ENCODE peak calls at places on chromosomes 12 and 14, in eight cellular contexts. Q is CD4-positive, alpha-beta T cell; R is neural crest cell; L is mammary epithelial cell; N is neural progenitor cell; C is B cell; Z is colonic mucosa; H is PC-9. K is an unnamed sample.

GRCh38 chr12:129966086-129966640 is 62.3 kb upstream of the TMEM132D start:
- DNase-seq in Q (no peak), R (no peak), L (no peak), N (peak; percentile 69), C (no peak), Z (no peak), H (no peak), K (no peak)

GRCh38 chr14:75022655-75023054 is 19.9 kb downstream of the EIF2B2 start:
- DNase-seq in Q (no peak), R (peak; percentile 19), L (no peak), N (peak; percentile 60), C (no peak), Z (no peak), H (no peak), K (peak; percentile 26)

GRCh38 chr12:53530056-53530455 is 22.8 kb upstream of the NPFF start:
- DNase-seq in Q (no peak), R (no peak), L (no peak), N (no peak), C (no peak), Z (no peak), H (no peak), K (no peak)

GRCh38 chr12:47954467-47955045 is 8.8 kb upstream of the TMEM106C start:
- DNase-seq in Q (no peak), R (no peak), L (no peak), N (no peak), C (no peak), Z (peak; percentile 84), H (peak; percentile 61), K (no peak)

GRCh38 chr12:52080403-52081201 is 1.1 kb downstream of the SMIM41 start:
- DNase-seq in Q (no peak), R (no peak), L (no peak), N (no peak), C (no peak), Z (no peak), H (no peak), K (no peak)

GRCh38 chr14:94473666-94474410 is 2.2 kb downstream of the SERPINA9 start:
- DNase-seq in Q (no peak), R (no peak), L (no peak), N (no peak), C (no peak), Z (no peak), H (no peak), K (no peak)

GRCh38 chr14:89444044-89444443 is 27.0 kb upstream of the FOXN3 start:
- DNase-seq in Q (no peak), R (no peak), L (no peak), N (no peak), C (peak; percentile 53), Z (no peak), H (no peak), K (no peak)

GRCh38 chr12:62919827-62920226 is 15.1 kb downstream of the PPM1H start:
- DNase-seq in Q (no peak), R (no peak), L (peak; percentile 73), N (no peak), C (no peak), Z (no peak), H (peak; percentile 10), K (no peak)

GRCh38 chr12:131836714-131837397 is 8.7 kb downstream of the MMP17 start:
- DNase-seq in Q (no peak), R (no peak), L (no peak), N (no peak), C (no peak), Z (no peak), H (no peak), K (no peak)

GRCh38 chr14:80003138-80003537 is 208.2 kb downstream of the DIO2 start:
- DNase-seq in Q (no peak), R (no peak), L (no peak), N (no peak), C (no peak), Z (no peak), H (no peak), K (no peak)

GRCh38 chr14:29321646-29322045 is 555.1 kb downstream of the FOXG1 start:
- DNase-seq in Q (no peak), R (no peak), L (no peak), N (no peak), C (no peak), Z (no peak), H (no peak), K (no peak)

GRCh38 chr14:93002049-93002448 is 79.1 kb downstream of the CHGA start:
- DNase-seq in Q (no peak), R (no peak), L (no peak), N (no peak), C (no peak), Z (no peak), H (no peak), K (no peak)

GRCh38 chr14:20302042-20302761 is 3.5 kb downstream of the TTC5 start:
- DNase-seq in Q (no peak), R (no peak), L (no peak), N (no peak), C (no peak), Z (no peak), H (no peak), K (no peak)

GRCh38 chr14:60250318-60251035 is 1.5 kb downstream of the PPM1A start:
- DNase-seq in Q (no peak), R (no peak), L (peak; percentile 53), N (peak; percentile 39), C (no peak), Z (peak; percentile 52), H (no peak), K (peak; percentile 9)

GRCh38 chr14:63663428-63664142 is 21.9 kb upstream of the WDR89 start:
- DNase-seq in Q (no peak), R (no peak), L (no peak), N (no peak), C (no peak), Z (no peak), H (peak; percentile 91), K (no peak)

GRCh38 chr14:51419685-51420084 is 179.6 kb downstream of the TMX1 start:
- DNase-seq in Q (peak; percentile 34), R (no peak), L (no peak), N (no peak), C (no peak), Z (no peak), H (no peak), K (no peak)

GRCh38 chr14:95533391-95533821 is 1.4 kb upstream of the GLRX5 start:
- DNase-seq in Q (no peak), R (no peak), L (no peak), N (peak; percentile 27), C (no peak), Z (no peak), H (no peak), K (no peak)

GRCh38 chr14:93688239-93688666 is 100.0 kb downstream of the PRIMA1 start:
- DNase-seq in Q (no peak), R (no peak), L (no peak), N (peak; percentile 94), C (no peak), Z (no peak), H (no peak), K (no peak)

DNA sequence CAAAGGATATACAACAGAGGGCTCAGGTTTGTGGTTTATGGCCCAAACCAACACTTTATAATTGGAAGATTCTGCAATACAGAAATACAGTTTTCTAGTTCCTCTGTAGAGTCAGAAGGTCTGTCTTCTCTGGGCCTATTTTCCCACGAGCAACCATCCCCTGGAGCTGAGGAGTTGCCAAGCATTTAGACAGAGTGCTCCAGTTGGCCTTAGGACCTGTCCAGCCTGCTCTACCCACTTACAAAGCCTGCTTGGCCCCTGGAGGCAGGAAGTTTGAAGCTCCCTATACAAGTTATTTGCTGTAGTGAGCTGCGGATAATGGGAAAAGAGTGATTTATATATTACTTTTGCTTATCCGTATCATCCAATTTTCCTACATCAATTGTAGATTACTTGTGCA is 60.8 kb upstream of the HSPB8 start:
- DNase-seq in Q (no peak), R (no peak), L (no peak), N (no peak), C (no peak), Z (no peak), H (no peak), K (no peak)
- TF ChIP-seq CTCF in Q (no peak), R (no peak), L (no peak), N (no peak), C (no peak), Z (no peak), H (no peak), K (no peak)

DNA sequence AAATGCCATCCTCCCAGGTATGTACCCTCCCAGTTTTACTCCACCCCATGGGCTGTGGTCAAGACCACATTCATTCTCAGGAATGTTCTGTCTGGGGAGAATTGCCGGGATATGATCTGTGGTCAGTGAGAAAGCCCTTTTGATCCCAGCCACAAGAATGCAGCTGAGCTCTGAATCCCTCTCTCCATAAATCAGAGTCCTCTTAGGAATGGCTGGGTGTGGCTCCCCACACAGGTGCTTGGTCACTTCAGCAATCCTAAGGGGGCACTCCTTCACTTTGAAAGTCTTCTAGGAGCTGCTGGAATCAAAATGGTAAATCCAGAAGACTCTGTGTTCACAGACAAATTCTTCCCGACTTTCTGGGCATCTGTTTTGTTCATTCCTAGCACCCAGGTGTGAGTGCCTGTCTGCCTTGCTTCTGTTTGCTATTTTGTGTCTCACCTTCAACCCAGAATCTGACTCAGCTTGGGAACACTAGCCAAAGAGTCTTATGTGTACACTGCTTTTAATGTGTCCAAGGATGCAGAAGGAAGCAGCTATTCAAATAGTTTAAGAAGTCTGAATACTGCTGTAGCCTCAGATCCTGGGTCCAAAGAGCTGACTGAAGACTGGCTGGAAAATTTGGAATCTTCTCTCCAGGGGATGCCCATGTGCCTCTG is 144.6 kb upstream of the CDKN3 start:
- DNase-seq in Q (no peak), R (no peak), L (peak; percentile 88), N (no peak), C (no peak), Z (no peak), H (peak; percentile 87), K (no peak)
- TF ChIP-seq CTCF in Q (no peak), R (no peak), L (no peak), N (no peak), C (no peak), Z (no peak), H (no peak), K (no peak)

GRCh38 chr12:72485017-72485701 is 213.0 kb downstream of the TRHDE start:
- DNase-seq in Q (no peak), R (no peak), L (no peak), N (no peak), C (no peak), Z (no peak), H (no peak), K (no peak)
- TF ChIP-seq CTCF in Q (no peak), R (no peak), L (no peak), N (no peak), C (no peak), Z (no peak), H (no peak), K (no peak)

GRCh38 chr14:102826751-102827675 is 49.8 kb downstream of the TRAF3 start:
- DNase-seq in Q (no peak), R (no peak), L (no peak), N (no peak), C (no peak), Z (no peak), H (no peak), K (no peak)

GRCh38 chr14:102826161-102826560 is 48.9 kb downstream of the TRAF3 start:
- DNase-seq in Q (no peak), R (no peak), L (no peak), N (no peak), C (no peak), Z (no peak), H (no peak), K (no peak)

GRCh38 chr14:102823546-102823945 is 46.3 kb downstream of the TRAF3 start:
- DNase-seq in Q (no peak), R (no peak), L (no peak), N (no peak), C (no peak), Z (no peak), H (no peak), K (no peak)

GRCh38 chr14:102825307-102826095 is 48.3 kb downstream of the TRAF3 start:
- DNase-seq in Q (no peak), R (no peak), L (no peak), N (no peak), C (no peak), Z (no peak), H (no peak), K (no peak)

GRCh38 chr14:102824832-102825231 is 47.6 kb downstream of the TRAF3 start:
- DNase-seq in Q (no peak), R (no peak), L (peak; percentile 91), N (no peak), C (no peak), Z (no peak), H (no peak), K (no peak)
- TF ChIP-seq CTCF in Q (no peak), R (no peak), L (peak; percentile 21), N (no peak), C (no peak), Z (no peak), H (no peak), K (no peak)